ENCODE peak calls at places on chromosomes 11 and 22, in seven cellular contexts. K is activated B cell treated with CpG ODN at 0.5 μM for 24 hours, H is A549, M is HFF-Myc, A is upper lobe of right lung, D is germinal center, S is occipital lobe. V is an unnamed sample.

GRCh38 chr22:24060375-24060788 is 49.3 kb downstream of the CABIN1 start:
- DNase-seq in K (no peak), H (no peak), M (peak), A (no peak), D (no peak), S (no peak), V (peak)

GRCh38 chr22:46043816-46044717 is 67.1 kb upstream of the WNT7B start:
- DNase-seq in K (no peak), H (no peak), M (no peak), A (peak), D (no peak), S (no peak), V (no peak)

GRCh38 chr11:11279956-11280689 is 72.9 kb downstream of the CSNK2A3 start:
- DNase-seq in K (no peak), H (no peak), M (no peak), A (no peak), D (no peak), S (no peak), V (no peak)

GRCh38 chr11:79117488-79117887 is 323.3 kb downstream of the TENM4 start:
- DNase-seq in K (no peak), H (no peak), M (no peak), A (no peak), D (no peak), S (no peak), V (peak)

GRCh38 chr22:43185860-43186261 is 1.1 kb downstream of the TTLL12 start:
- DNase-seq in K (no peak), H (peak), M (no peak), A (no peak), D (no peak), S (no peak), V (peak)

GRCh38 chr11:8567597-8568198 is 26.3 kb downstream of the STK33 start:
- DNase-seq in K (no peak), H (no peak), M (no peak), A (no peak), D (no peak), S (no peak), V (no peak)

GRCh38 chr11:110878513-110878912 is 166.3 kb upstream of the ARHGAP20 start:
- DNase-seq in K (no peak), H (no peak), M (no peak), A (no peak), D (no peak), S (no peak), V (no peak)

GRCh38 chr11:75029836-75030631 is 41.3 kb downstream of the NEU3 start:
- DNase-seq in K (no peak), H (no peak), M (no peak), A (no peak), D (no peak), S (no peak), V (no peak)

GRCh38 chr11:91819195-91819594 is 405.4 kb upstream of the FAT3 start:
- DNase-seq in K (no peak), H (no peak), M (no peak), A (no peak), D (no peak), S (no peak), V (no peak)

GRCh38 chr22:27867114-27867957 is 51.7 kb downstream of the PITPNB start:
- DNase-seq in K (no peak), H (no peak), M (no peak), A (no peak), D (no peak), S (no peak), V (no peak)

GRCh38 chr22:33851985-33852384 is 68.3 kb downstream of the LARGE1 start:
- DNase-seq in K (no peak), H (no peak), M (no peak), A (no peak), D (no peak), S (no peak), V (no peak)

GRCh38 chr11:20589796-20590195 is 9.6 kb upstream of the SLC6A5 start:
- DNase-seq in K (no peak), H (no peak), M (no peak), A (no peak), D (no peak), S (no peak), V (no peak)

GRCh38 chr22:23394525-23395326 is 185.4 kb downstream of the IGLL1 start:
- DNase-seq in K (no peak), H (no peak), M (no peak), A (peak), D (no peak), S (no peak), V (no peak)